ENCODE peak calls at places on chromosomes 7 and 10, in ten cellular contexts. M is activated CD8-positive, alpha-beta memory T cell treated with anti-CD3 and anti-CD28 coated beads for 24 hours; N is GM13976; J is iPS DF 19.7; V is EL; H is smooth muscle cell of the brain vasculature; R is NCI-H510A treated with DMSO at 0.1 percent for 48 hours; X is stimulated activated CD4-positive, alpha-beta T cell treated with anti-CD3 and anti-CD28 coated beads, Interleukin-1b, Interleukin-23, amount 100 ng/mL, for 24 hours; U is stimulated activated CD8-positive, alpha-beta memory T cell treated with anti-CD3 and anti-CD28 coated beads, Interleukin-7, amount 100 ng/mL, for 48 hours; S is non-pigmented ciliary epithelial cell. K is an unnamed sample.

GRCh38 chr10:59098811-59099452 is 77.5 kb upstream of the PHYHIPL start:
- DNase-seq in M (no peak), N (no peak), J (no peak), V (peak), H (no peak), R (no peak), X (no peak), U (no peak), S (no peak), K (no peak)

GRCh38 chr10:100109670-100110069 is 28.0 kb upstream of the CPN1 start:
- DNase-seq in M (no peak), N (no peak), J (no peak), V (no peak), H (no peak), R (peak), X (no peak), U (no peak), S (no peak), K (no peak)

GRCh38 chr10:105148921-105149320 is 507.8 kb downstream of the SORCS3 start:
- DNase-seq in M (no peak), N (no peak), J (no peak), V (no peak), H (no peak), R (no peak), X (no peak), U (no peak), S (no peak), K (no peak)

GRCh38 chr10:78916227-78916626 is 152.5 kb upstream of the ZMIZ1 start:
- DNase-seq in M (no peak), N (no peak), J (no peak), V (no peak), H (no peak), R (no peak), X (no peak), U (no peak), S (no peak), K (no peak)

GRCh38 chr7:150845471-150845870 is 6.8 kb upstream of the AOC1 start:
- DNase-seq in M (no peak), N (no peak), J (no peak), V (no peak), H (no peak), R (no peak), X (no peak), U (no peak), S (no peak), K (no peak)

GRCh38 chr7:100837099-100837836 is 9.9 kb upstream of the EPHB4 start:
- DNase-seq in M (peak), N (peak), J (no peak), V (peak), H (peak), R (no peak), X (peak), U (peak), S (peak), K (peak)

GRCh38 chr10:34313353-34313752 is 501.7 kb downstream of the PARD3 start:
- DNase-seq in M (no peak), N (no peak), J (no peak), V (no peak), H (no peak), R (no peak), X (no peak), U (no peak), S (no peak), K (no peak)

GRCh38 chr10:62374862-62375710 is 917 bp downstream of the ZNF365 start:
- DNase-seq in M (no peak), N (peak), J (no peak), V (peak), H (no peak), R (no peak), X (no peak), U (no peak), S (no peak), K (no peak)

GRCh38 chr7:50679218-50680007 is 103.3 kb downstream of the GRB10 start:
- DNase-seq in M (no peak), N (peak), J (peak), V (peak), H (no peak), R (peak), X (no peak), U (no peak), S (no peak), K (no peak)

GRCh38 chr10:6699336-6699735 is 119.3 kb upstream of the PRKCQ start:
- DNase-seq in M (no peak), N (no peak), J (no peak), V (no peak), H (no peak), R (no peak), X (no peak), U (no peak), S (no peak), K (no peak)

GRCh38 chr10:5501976-5502902 is 2.9 kb upstream of the CALML5 start:
- DNase-seq in M (no peak), N (no peak), J (no peak), V (no peak), H (no peak), R (no peak), X (no peak), U (no peak), S (no peak), K (no peak)

GRCh38 chr7:3683886-3684539 is 383.0 kb downstream of the SDK1 start:
- DNase-seq in M (no peak), N (no peak), J (peak), V (no peak), H (no peak), R (peak), X (no peak), U (no peak), S (no peak), K (no peak)

GRCh38 chr10:131078131-131078881 is 233.2 kb downstream of the TCERG1L start:
- DNase-seq in M (no peak), N (no peak), J (no peak), V (no peak), H (no peak), R (no peak), X (no peak), U (no peak), S (no peak), K (no peak)

GRCh38 chr7:50467817-50468610 is 17.9 kb upstream of the FIGNL1 start:
- DNase-seq in M (peak), N (peak), J (peak), V (peak), H (peak), R (peak), X (peak), U (peak), S (no peak), K (no peak)

GRCh38 chr10:104406715-104407517 is 53.3 kb downstream of the CFAP58 start:
- DNase-seq in M (no peak), N (peak), J (no peak), V (peak), H (no peak), R (peak), X (no peak), U (no peak), S (peak), K (no peak)

GRCh38 chr7:110962826-110963225 is 128.1 kb upstream of the LRRN3 start:
- DNase-seq in M (no peak), N (no peak), J (no peak), V (no peak), H (no peak), R (no peak), X (no peak), U (no peak), S (no peak), K (no peak)

GRCh38 chr10:76331742-76332141 is 900.3 kb downstream of the LRMDA start:
- DNase-seq in M (no peak), N (no peak), J (no peak), V (no peak), H (no peak), R (no peak), X (no peak), U (no peak), S (no peak), K (no peak)

GRCh38 chr7:99267530-99268360 is 4.9 kb upstream of the MYH16 start:
- DNase-seq in M (no peak), N (no peak), J (no peak), V (peak), H (peak), R (no peak), X (no peak), U (no peak), S (peak), K (peak)

GRCh38 chr10:118629211-118629610 is 33.8 kb upstream of the PRLHR start:
- DNase-seq in M (no peak), N (no peak), J (no peak), V (no peak), H (no peak), R (no peak), X (no peak), U (no peak), S (no peak), K (no peak)

GRCh38 chr7:122887198-122887597 is 938 bp upstream of the CADPS2 start:
- DNase-seq in M (no peak), N (peak), J (no peak), V (peak), H (peak), R (peak), X (no peak), U (no peak), S (peak), K (peak)

GRCh38 chr7:132825932-132826480 is 249.7 kb upstream of the PLXNA4 start:
- DNase-seq in M (no peak), N (no peak), J (no peak), V (no peak), H (no peak), R (no peak), X (no peak), U (no peak), S (no peak), K (no peak)

GRCh38 chr7:73397521-73397934 is 36.0 kb upstream of the FZD9 start:
- DNase-seq in M (no peak), N (no peak), J (peak), V (no peak), H (no peak), R (no peak), X (no peak), U (no peak), S (no peak), K (no peak)

GRCh38 chr10:122561212-122561611 is 658 bp downstream of the DMBT1 start:
- DNase-seq in M (no peak), N (no peak), J (no peak), V (peak), H (no peak), R (peak), X (no peak), U (no peak), S (no peak), K (no peak)

GRCh38 chr7:2947381-2947780 is 96.3 kb downstream of the CARD11 start:
- DNase-seq in M (peak), N (no peak), J (no peak), V (no peak), H (no peak), R (no peak), X (no peak), U (no peak), S (no peak), K (no peak)

GRCh38 chr7:44811093-44811492 is 14.6 kb downstream of the PPIA start:
- DNase-seq in M (no peak), N (no peak), J (no peak), V (no peak), H (no peak), R (no peak), X (no peak), U (no peak), S (no peak), K (no peak)

GRCh38 chr10:48364659-48365405 is 58.4 kb downstream of the MAPK8 start:
- DNase-seq in M (no peak), N (no peak), J (no peak), V (peak), H (peak), R (peak), X (no peak), U (no peak), S (peak), K (no peak)

GRCh38 chr10:73771722-73772279 is 10.0 kb upstream of the CHCHD1 start:
- DNase-seq in M (no peak), N (peak), J (no peak), V (no peak), H (peak), R (peak), X (peak), U (peak), S (no peak), K (no peak)

GRCh38 chr10:44310762-44311562 is 73.9 kb downstream of the CXCL12 start:
- DNase-seq in M (peak), N (peak), J (no peak), V (peak), H (peak), R (no peak), X (peak), U (peak), S (peak), K (no peak)

GRCh38 chr7:4102231-4102841 is 579.8 kb upstream of the FOXK1 start:
- DNase-seq in M (no peak), N (no peak), J (no peak), V (no peak), H (peak), R (peak), X (no peak), U (no peak), S (no peak), K (no peak)

GRCh38 chr7:108114117-108114841 is 15.9 kb downstream of the LAMB4 start:
- DNase-seq in M (no peak), N (no peak), J (peak), V (no peak), H (no peak), R (peak), X (no peak), U (no peak), S (no peak), K (no peak)